ENCODE peak calls at places on chromosomes 1 and 21, in four cellular contexts. A is stimulated activated effector memory CD8-positive, alpha-beta T cell treated with anti-CD3 and anti-CD28 coated beads, Interleukin-12 subunit alpha, Interleukin-12 subunit beta, amount 100 ng/mL, for 72 hours; J is activated effector memory CD4-positive, alpha-beta T cell treated with anti-CD3 and anti-CD28 coated beads, Interleukin-2, amount 50 U/mL, for 16 hours; D is midbrain. K is an unnamed sample.
A peak's percentile ranks its signal among the peaks of the same experiment; 100 is the strongest.

GRCh38 chr1:172544481-172545104 is 11.6 kb downstream of the SUCO start:
- DNase-seq in A (no peak), J (no peak), D (no peak), K (no peak)

GRCh38 chr21:37220981-37221664 is 46.0 kb downstream of the VPS26C start:
- DNase-seq in A (peak; percentile 88), J (peak; percentile 98), D (peak; percentile 94), K (peak; percentile 96)

GRCh38 chr1:97489834-97490233 is 431.0 kb downstream of the DPYD start:
- DNase-seq in A (no peak), J (no peak), D (no peak), K (no peak)

GRCh38 chr1:31420716-31421115 is 7.7 kb downstream of the SERINC2 start:
- DNase-seq in A (no peak), J (no peak), D (no peak), K (no peak)

GRCh38 chr1:155899683-155900082 is 11.5 kb downstream of the RIT1 start:
- DNase-seq in A (no peak), J (no peak), D (no peak), K (no peak)

GRCh38 chr1:59903136-59903754 is 23.3 kb downstream of the CYP2J2 start:
- DNase-seq in A (no peak), J (no peak), D (peak; percentile 69), K (peak; percentile 36)

GRCh38 chr1:241749041-241749798 is 97.1 kb downstream of the WDR64 start:
- DNase-seq in A (no peak), J (no peak), D (no peak), K (no peak)

GRCh38 chr1:223183268-223183862 is 40.3 kb upstream of the TLR5 start:
- DNase-seq in A (no peak), J (no peak), D (no peak), K (no peak)

GRCh38 chr1:215648957-215649356 is 81.9 kb downstream of the KCTD3 start:
- DNase-seq in A (no peak), J (no peak), D (no peak), K (no peak)

GRCh38 chr21:45019887-45020537 is 54.4 kb upstream of the ADARB1 start:
- DNase-seq in A (no peak), J (peak; percentile 57), D (no peak), K (no peak)

GRCh38 chr1:51907079-51907702 is 28.7 kb upstream of the NRDC start:
- DNase-seq in A (no peak), J (no peak), D (no peak), K (no peak)

GRCh38 chr1:37471345-37472231 is 2.8 kb upstream of the ZC3H12A start:
- DNase-seq in A (no peak), J (no peak), D (peak; percentile 79), K (peak; percentile 66)

GRCh38 chr1:61301824-61302652 is 219.7 kb downstream of the NFIA start:
- DNase-seq in A (no peak), J (no peak), D (no peak), K (no peak)

GRCh38 chr1:203743101-203743501 is 21.9 kb upstream of the LAX1 start:
- DNase-seq in A (no peak), J (no peak), D (no peak), K (peak; percentile 86)

GRCh38 chr1:205805082-205805711 is 7.8 kb downstream of the SLC41A1 start:
- DNase-seq in A (no peak), J (peak; percentile 78), D (no peak), K (no peak)

GRCh38 chr1:91166106-91166712 is 144.4 kb upstream of the ZNF644 start:
- DNase-seq in A (no peak), J (peak; percentile 74), D (peak; percentile 67), K (peak; percentile 79)

GRCh38 chr1:232923739-232924386 is 26.5 kb upstream of the NTPCR start:
- DNase-seq in A (peak; percentile 23), J (peak; percentile 72), D (no peak), K (no peak)

GRCh38 chr1:231315887-231316286 is 21.8 kb downstream of the EXOC8 start:
- DNase-seq in A (no peak), J (peak; percentile 77), D (no peak), K (no peak)

GRCh38 chr1:172473302-172473701 is 29.4 kb upstream of the PIGC start:
- DNase-seq in A (no peak), J (no peak), D (no peak), K (no peak)

GRCh38 chr1:230708631-230709580 is 5.0 kb downstream of the AGT start:
- DNase-seq in A (no peak), J (no peak), D (peak; percentile 31), K (peak; percentile 61)

GRCh38 chr1:18635833-18636671 is 5.4 kb downstream of the PAX7 start:
- DNase-seq in A (no peak), J (no peak), D (no peak), K (no peak)

GRCh38 chr1:102790997-102791396 is 317.3 kb downstream of the COL11A1 start:
- DNase-seq in A (no peak), J (no peak), D (peak; percentile 0), K (no peak)

GRCh38 chr1:242828199-242828598 is 303.7 kb upstream of the PLD5 start:
- DNase-seq in A (no peak), J (no peak), D (peak; percentile 64), K (no peak)

K was measured in G401.